ENCODE peak calls at places on chromosome 13, in ten cellular contexts. One of them, this sample, is unnamed.

GRCh38 chr13:42009057-42009456 is 39.4 kb upstream of the DGKH start:
- DNase-seq in NCI-H1105: no peak
- DNase-seq in AML-193: no peak
- DNase-seq in MCF 10A: no peak
- DNase-seq in ureter: no peak
- DNase-seq in T follicular helper cell: no peak
- DNase-seq in GM10248: no peak
- DNase-seq in GM06990: no peak
- DNase-seq in BJ: no peak
- DNase-seq in GDM1: no peak
- DNase-seq in this sample: no peak

GRCh38 chr13:60329221-60329983 is 67.6 kb upstream of the TDRD3 start:
- DNase-seq in NCI-H1105: peak; percentile 23
- DNase-seq in AML-193: peak; percentile 61
- DNase-seq in MCF 10A: peak; percentile 53
- DNase-seq in ureter: no peak
- DNase-seq in T follicular helper cell: no peak
- DNase-seq in GM10248: peak; percentile 36
- DNase-seq in GM06990: no peak
- DNase-seq in BJ: no peak
- DNase-seq in GDM1: peak; percentile 50
- DNase-seq in this sample: no peak

GRCh38 chr13:29925457-29925856 is 75.0 kb upstream of the UBL3 start:
- DNase-seq in NCI-H1105: peak; percentile 52
- DNase-seq in AML-193: peak; percentile 63
- DNase-seq in MCF 10A: peak; percentile 96
- DNase-seq in ureter: peak; percentile 89
- DNase-seq in T follicular helper cell: no peak
- DNase-seq in GM10248: no peak
- DNase-seq in GM06990: no peak
- DNase-seq in BJ: no peak
- DNase-seq in GDM1: no peak
- DNase-seq in this sample: peak; percentile 81

GRCh38 chr13:49098771-49099512 is 121.2 kb upstream of the MLNR start:
- DNase-seq in NCI-H1105: no peak
- DNase-seq in AML-193: peak; percentile 41
- DNase-seq in MCF 10A: peak; percentile 38
- DNase-seq in ureter: no peak
- DNase-seq in T follicular helper cell: no peak
- DNase-seq in GM10248: no peak
- DNase-seq in GM06990: peak; percentile 28
- DNase-seq in BJ: no peak
- DNase-seq in GDM1: no peak
- DNase-seq in this sample: no peak

GRCh38 chr13:68026077-68026476 is 795.9 kb upstream of the PCDH9 start:
- DNase-seq in NCI-H1105: no peak
- DNase-seq in AML-193: no peak
- DNase-seq in MCF 10A: no peak
- DNase-seq in ureter: no peak
- DNase-seq in T follicular helper cell: no peak
- DNase-seq in GM10248: no peak
- DNase-seq in GM06990: no peak
- DNase-seq in BJ: no peak
- DNase-seq in GDM1: no peak
- DNase-seq in this sample: no peak

GRCh38 chr13:38430761-38431160 is 81.1 kb downstream of the UFM1 start:
- DNase-seq in NCI-H1105: no peak
- DNase-seq in AML-193: no peak
- DNase-seq in MCF 10A: no peak
- DNase-seq in ureter: no peak
- DNase-seq in T follicular helper cell: no peak
- DNase-seq in GM10248: no peak
- DNase-seq in GM06990: no peak
- DNase-seq in BJ: peak; percentile 20
- DNase-seq in GDM1: no peak
- DNase-seq in this sample: no peak

GRCh38 chr13:113147206-113147605 is 11.2 kb upstream of the PROZ start:
- DNase-seq in NCI-H1105: no peak
- DNase-seq in AML-193: no peak
- DNase-seq in MCF 10A: no peak
- DNase-seq in ureter: no peak
- DNase-seq in T follicular helper cell: no peak
- DNase-seq in GM10248: no peak
- DNase-seq in GM06990: no peak
- DNase-seq in BJ: no peak
- DNase-seq in GDM1: no peak
- DNase-seq in this sample: no peak

GRCh38 chr13:99955747-99956472 is 15.7 kb downstream of the ZIC5 start:
- DNase-seq in NCI-H1105: no peak
- DNase-seq in AML-193: no peak
- DNase-seq in MCF 10A: no peak
- DNase-seq in ureter: no peak
- DNase-seq in T follicular helper cell: no peak
- DNase-seq in GM10248: no peak
- DNase-seq in GM06990: no peak
- DNase-seq in BJ: no peak
- DNase-seq in GDM1: no peak
- DNase-seq in this sample: peak; percentile 40

GRCh38 chr13:85586422-85586831 is 212.8 kb downstream of the SLITRK6 start:
- DNase-seq in NCI-H1105: no peak
- DNase-seq in AML-193: no peak
- DNase-seq in MCF 10A: peak; percentile 91
- DNase-seq in ureter: no peak
- DNase-seq in T follicular helper cell: no peak
- DNase-seq in GM10248: no peak
- DNase-seq in GM06990: no peak
- DNase-seq in BJ: peak; percentile 70
- DNase-seq in GDM1: no peak
- DNase-seq in this sample: no peak

GRCh38 chr13:78401833-78402232 is 201.5 kb downstream of the POU4F1 start:
- DNase-seq in NCI-H1105: no peak
- DNase-seq in AML-193: no peak
- DNase-seq in MCF 10A: no peak
- DNase-seq in ureter: no peak
- DNase-seq in T follicular helper cell: no peak
- DNase-seq in GM10248: no peak
- DNase-seq in GM06990: no peak
- DNase-seq in BJ: no peak
- DNase-seq in GDM1: no peak
- DNase-seq in this sample: no peak

GRCh38 chr13:110850840-110851239 is 64.0 kb downstream of the ANKRD10 start:
- DNase-seq in NCI-H1105: no peak
- DNase-seq in AML-193: no peak
- DNase-seq in MCF 10A: no peak
- DNase-seq in ureter: no peak
- DNase-seq in T follicular helper cell: no peak
- DNase-seq in GM10248: no peak
- DNase-seq in GM06990: no peak
- DNase-seq in BJ: no peak
- DNase-seq in GDM1: no peak
- DNase-seq in this sample: no peak

This sample was measured in psoas muscle.